ENCODE peak calls at places on chromosome 11, in ten cellular contexts. One of them, this sample, is unnamed.

GRCh38 chr11:72723508-72723907 is 28.7 kb downstream of the ARAP1 start:
- DNase-seq in lower lobe of right lung: no peak
- DNase-seq in CD4-positive, alpha-beta T cell: no peak
- DNase-seq in type B pancreatic cell: no peak
- DNase-seq in natural killer cell: no peak
- DNase-seq in breast epithelium: no peak
- DNase-seq in pancreas: no peak
- DNase-seq in endothelial cell: no peak
- DNase-seq in GM23338: no peak
- DNase-seq in esophagus squamous epithelium: no peak
- DNase-seq in this sample: no peak

GRCh38 chr11:135033545-135033944 is 621.5 kb upstream of the B3GAT1 start:
- DNase-seq in esophagus squamous epithelium: no peak
- DNase-seq in GM23338: peak; percentile 86
- DNase-seq in natural killer cell: no peak
- DNase-seq in breast epithelium: no peak
- DNase-seq in type B pancreatic cell: no peak
- DNase-seq in CD4-positive, alpha-beta T cell: no peak
- DNase-seq in lower lobe of right lung: no peak
- DNase-seq in endothelial cell: peak; percentile 51
- DNase-seq in pancreas: no peak
- DNase-seq in this sample: no peak

GRCh38 chr11:117439256-117439655 is 111.6 kb downstream of the CEP164 start:
- DNase-seq in type B pancreatic cell: no peak
- DNase-seq in CD4-positive, alpha-beta T cell: no peak
- DNase-seq in GM23338: no peak
- DNase-seq in pancreas: no peak
- DNase-seq in lower lobe of right lung: no peak
- DNase-seq in breast epithelium: no peak
- DNase-seq in endothelial cell: no peak
- DNase-seq in esophagus squamous epithelium: no peak
- DNase-seq in natural killer cell: no peak
- DNase-seq in this sample: no peak

GRCh38 chr11:116535120-116535519 is 237.7 kb downstream of the BUD13 start:
- DNase-seq in endothelial cell: no peak
- DNase-seq in lower lobe of right lung: no peak
- DNase-seq in CD4-positive, alpha-beta T cell: no peak
- DNase-seq in GM23338: no peak
- DNase-seq in natural killer cell: no peak
- DNase-seq in breast epithelium: no peak
- DNase-seq in esophagus squamous epithelium: no peak
- DNase-seq in pancreas: no peak
- DNase-seq in type B pancreatic cell: no peak
- DNase-seq in this sample: no peak

GRCh38 chr11:93890441-93891051 is 40.1 kb upstream of the VSTM5 start:
- DNase-seq in GM23338: no peak
- DNase-seq in pancreas: no peak
- DNase-seq in esophagus squamous epithelium: no peak
- DNase-seq in natural killer cell: no peak
- DNase-seq in breast epithelium: no peak
- DNase-seq in lower lobe of right lung: no peak
- DNase-seq in CD4-positive, alpha-beta T cell: no peak
- DNase-seq in endothelial cell: no peak
- DNase-seq in type B pancreatic cell: no peak
- DNase-seq in this sample: no peak

GRCh38 chr11:87879118-87879517 is 296.1 kb downstream of the RAB38 start:
- DNase-seq in natural killer cell: no peak
- DNase-seq in endothelial cell: no peak
- DNase-seq in esophagus squamous epithelium: no peak
- DNase-seq in type B pancreatic cell: no peak
- DNase-seq in pancreas: no peak
- DNase-seq in lower lobe of right lung: no peak
- DNase-seq in breast epithelium: no peak
- DNase-seq in CD4-positive, alpha-beta T cell: no peak
- DNase-seq in GM23338: no peak
- DNase-seq in this sample: no peak

GRCh38 chr11:15276616-15277015 is 161.9 kb downstream of the INSC start:
- DNase-seq in esophagus squamous epithelium: no peak
- DNase-seq in pancreas: no peak
- DNase-seq in type B pancreatic cell: no peak
- DNase-seq in endothelial cell: peak; percentile 28
- DNase-seq in breast epithelium: no peak
- DNase-seq in CD4-positive, alpha-beta T cell: no peak
- DNase-seq in lower lobe of right lung: no peak
- DNase-seq in natural killer cell: no peak
- DNase-seq in GM23338: peak; percentile 52
- DNase-seq in this sample: no peak

GRCh38 chr11:35148163-35148562 is 9.2 kb downstream of the CD44 start:
- DNase-seq in breast epithelium: no peak
- DNase-seq in GM23338: peak; percentile 17
- DNase-seq in CD4-positive, alpha-beta T cell: peak; percentile 66
- DNase-seq in esophagus squamous epithelium: no peak
- DNase-seq in endothelial cell: no peak
- DNase-seq in type B pancreatic cell: no peak
- DNase-seq in pancreas: no peak
- DNase-seq in natural killer cell: no peak
- DNase-seq in lower lobe of right lung: no peak
- DNase-seq in this sample: no peak

GRCh38 chr11:64786308-64786707 is 8.0 kb upstream of the SF1 start:
- DNase-seq in breast epithelium: peak; percentile 31
- DNase-seq in CD4-positive, alpha-beta T cell: no peak
- DNase-seq in type B pancreatic cell: no peak
- DNase-seq in endothelial cell: no peak
- DNase-seq in GM23338: no peak
- DNase-seq in esophagus squamous epithelium: no peak
- DNase-seq in natural killer cell: no peak
- DNase-seq in pancreas: no peak
- DNase-seq in lower lobe of right lung: peak; percentile 30
- DNase-seq in this sample: no peak

DNA sequence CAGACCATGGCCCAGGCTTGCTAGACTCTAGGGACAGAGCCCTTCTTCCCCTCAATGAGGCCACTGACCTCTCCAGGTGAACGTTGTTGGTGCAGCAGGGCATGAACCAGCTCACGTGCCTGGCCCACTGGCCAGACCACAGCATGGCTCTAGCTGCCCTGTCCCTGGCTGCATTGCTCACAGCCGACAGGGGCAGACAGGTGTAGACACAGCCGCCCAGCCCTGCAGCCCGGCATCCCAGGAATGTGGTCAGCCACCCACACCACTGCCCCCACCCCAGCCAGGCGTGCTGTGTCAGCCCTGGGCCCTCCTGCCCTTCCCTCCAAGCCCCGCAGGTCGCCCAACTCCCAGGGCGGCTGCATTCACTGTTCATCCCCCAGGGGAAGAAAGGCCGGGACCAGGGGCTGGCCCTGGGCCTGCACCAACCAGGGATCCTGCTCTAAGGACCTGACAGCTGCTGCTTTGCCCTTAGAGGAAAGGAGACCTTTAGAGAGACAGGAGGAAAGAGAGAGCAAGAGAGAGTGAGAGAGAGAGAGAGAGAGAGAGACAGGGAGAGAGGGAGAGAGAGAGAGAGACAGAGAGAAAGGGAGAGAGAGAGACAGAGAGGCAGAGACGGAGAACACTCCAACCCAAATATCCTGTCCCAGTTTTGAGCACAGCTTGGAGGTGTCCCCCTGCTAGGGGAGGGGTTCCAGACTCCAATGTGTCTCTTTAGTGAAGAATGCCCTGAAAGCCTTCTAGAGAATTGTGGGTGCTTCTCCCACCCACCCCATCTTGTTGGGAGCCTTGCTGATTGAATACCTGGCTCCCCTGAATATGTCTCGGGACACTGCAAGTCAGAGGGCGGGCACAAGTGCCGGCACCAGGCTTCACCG is 44.2 kb upstream of the LINC01488 start:
- DNase-seq in lower lobe of right lung: peak; percentile 84
- DNase-seq in GM23338: peak; percentile 55
- DNase-seq in esophagus squamous epithelium: no peak
- DNase-seq in natural killer cell: no peak
- DNase-seq in endothelial cell: no peak
- DNase-seq in CD4-positive, alpha-beta T cell: no peak
- DNase-seq in breast epithelium: no peak
- DNase-seq in type B pancreatic cell: no peak
- DNase-seq in pancreas: peak; percentile 81
- DNase-seq in this sample: peak; percentile 16
- TF ChIP-seq CTCF in lower lobe of right lung: no peak
- TF ChIP-seq CTCF in GM23338: peak; percentile 8
- TF ChIP-seq CTCF in esophagus squamous epithelium: no peak
- TF ChIP-seq CTCF in natural killer cell: no peak
- TF ChIP-seq CTCF in endothelial cell: no peak
- TF ChIP-seq CTCF in CD4-positive, alpha-beta T cell: no peak
- TF ChIP-seq CTCF in breast epithelium: no peak
- TF ChIP-seq CTCF in type B pancreatic cell: no peak
- TF ChIP-seq CTCF in pancreas: no peak
- TF ChIP-seq CTCF in this sample: no peak

DNA sequence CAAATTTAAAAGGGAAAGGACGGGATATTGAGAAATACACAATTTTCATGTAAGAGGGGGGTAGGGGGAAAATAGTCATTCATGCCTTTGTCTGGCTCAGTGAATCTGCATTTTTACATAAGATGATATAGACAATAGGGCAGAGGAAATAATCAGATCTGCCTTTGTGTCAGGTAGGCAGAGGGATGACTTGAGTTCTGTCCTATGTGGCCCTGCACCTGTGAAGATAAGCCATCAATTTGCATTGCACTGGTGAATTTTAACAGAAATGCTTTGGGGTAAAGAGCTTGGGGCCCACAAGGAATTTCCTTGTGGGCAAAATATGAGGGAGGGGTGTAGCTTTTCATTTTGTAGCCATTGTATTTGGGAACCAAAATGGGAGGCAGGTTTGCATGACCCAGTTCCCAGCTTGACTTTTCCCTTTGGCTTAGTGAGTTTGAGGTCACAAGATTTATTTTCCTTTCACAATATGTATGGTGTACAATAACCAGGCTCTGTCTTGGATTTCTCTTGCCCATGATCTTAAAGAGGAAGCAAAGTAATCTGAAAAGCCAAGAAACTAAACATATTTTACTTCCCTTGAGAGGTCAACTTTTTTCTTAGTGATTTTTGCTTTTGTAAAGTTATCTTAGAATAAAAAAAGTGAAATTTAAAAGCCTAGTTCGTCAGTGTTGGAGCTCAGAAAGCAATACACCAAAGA is 77.7 kb upstream of the SORL1 start:
- DNase-seq in endothelial cell: no peak
- DNase-seq in breast epithelium: no peak
- DNase-seq in natural killer cell: no peak
- DNase-seq in pancreas: no peak
- DNase-seq in lower lobe of right lung: no peak
- DNase-seq in GM23338: no peak
- DNase-seq in esophagus squamous epithelium: no peak
- DNase-seq in CD4-positive, alpha-beta T cell: no peak
- DNase-seq in type B pancreatic cell: no peak
- DNase-seq in this sample: no peak
- TF ChIP-seq CTCF in endothelial cell: no peak
- TF ChIP-seq CTCF in breast epithelium: no peak
- TF ChIP-seq CTCF in natural killer cell: no peak
- TF ChIP-seq CTCF in pancreas: no peak
- TF ChIP-seq CTCF in lower lobe of right lung: no peak
- TF ChIP-seq CTCF in GM23338: no peak
- TF ChIP-seq CTCF in esophagus squamous epithelium: no peak
- TF ChIP-seq CTCF in CD4-positive, alpha-beta T cell: no peak
- TF ChIP-seq CTCF in type B pancreatic cell: no peak
- TF ChIP-seq CTCF in this sample: no peak

GRCh38 chr11:119849872-119850271 is 120.9 kb upstream of the NECTIN1 start:
- DNase-seq in breast epithelium: no peak
- DNase-seq in lower lobe of right lung: no peak
- DNase-seq in natural killer cell: no peak
- DNase-seq in esophagus squamous epithelium: no peak
- DNase-seq in pancreas: no peak
- DNase-seq in endothelial cell: no peak
- DNase-seq in CD4-positive, alpha-beta T cell: no peak
- DNase-seq in GM23338: no peak
- DNase-seq in type B pancreatic cell: no peak
- DNase-seq in this sample: no peak
- TF ChIP-seq CTCF in breast epithelium: no peak
- TF ChIP-seq CTCF in lower lobe of right lung: no peak
- TF ChIP-seq CTCF in natural killer cell: no peak
- TF ChIP-seq CTCF in esophagus squamous epithelium: no peak
- TF ChIP-seq CTCF in pancreas: no peak
- TF ChIP-seq CTCF in endothelial cell: no peak
- TF ChIP-seq CTCF in CD4-positive, alpha-beta T cell: no peak
- TF ChIP-seq CTCF in GM23338: no peak
- TF ChIP-seq CTCF in type B pancreatic cell: no peak
- TF ChIP-seq CTCF in this sample: no peak

GRCh38 chr11:900545-900944 is 10.1 kb downstream of the CHID1 start:
- DNase-seq in endothelial cell: no peak
- DNase-seq in breast epithelium: no peak
- DNase-seq in type B pancreatic cell: no peak
- DNase-seq in natural killer cell: no peak
- DNase-seq in CD4-positive, alpha-beta T cell: no peak
- DNase-seq in esophagus squamous epithelium: no peak
- DNase-seq in lower lobe of right lung: no peak
- DNase-seq in GM23338: no peak
- DNase-seq in pancreas: no peak
- DNase-seq in this sample: no peak

GRCh38 chr11:898160-898517 is 12.5 kb downstream of the CHID1 start:
- DNase-seq in CD4-positive, alpha-beta T cell: no peak
- DNase-seq in pancreas: no peak
- DNase-seq in esophagus squamous epithelium: no peak
- DNase-seq in breast epithelium: no peak
- DNase-seq in lower lobe of right lung: no peak
- DNase-seq in natural killer cell: no peak
- DNase-seq in endothelial cell: no peak
- DNase-seq in GM23338: peak; percentile 62
- DNase-seq in type B pancreatic cell: no peak
- DNase-seq in this sample: no peak

GRCh38 chr11:897226-898159 is 13.1 kb downstream of the CHID1 start:
- DNase-seq in natural killer cell: no peak
- DNase-seq in GM23338: no peak
- DNase-seq in esophagus squamous epithelium: no peak
- DNase-seq in endothelial cell: no peak
- DNase-seq in lower lobe of right lung: no peak
- DNase-seq in pancreas: no peak
- DNase-seq in CD4-positive, alpha-beta T cell: no peak
- DNase-seq in breast epithelium: no peak
- DNase-seq in type B pancreatic cell: no peak
- DNase-seq in this sample: no peak

GRCh38 chr11:899724-900123 is 10.9 kb downstream of the CHID1 start:
- DNase-seq in GM23338: no peak
- DNase-seq in type B pancreatic cell: no peak
- DNase-seq in lower lobe of right lung: no peak
- DNase-seq in breast epithelium: no peak
- DNase-seq in endothelial cell: no peak
- DNase-seq in CD4-positive, alpha-beta T cell: no peak
- DNase-seq in pancreas: no peak
- DNase-seq in esophagus squamous epithelium: no peak
- DNase-seq in natural killer cell: no peak
- DNase-seq in this sample: no peak

DNA sequence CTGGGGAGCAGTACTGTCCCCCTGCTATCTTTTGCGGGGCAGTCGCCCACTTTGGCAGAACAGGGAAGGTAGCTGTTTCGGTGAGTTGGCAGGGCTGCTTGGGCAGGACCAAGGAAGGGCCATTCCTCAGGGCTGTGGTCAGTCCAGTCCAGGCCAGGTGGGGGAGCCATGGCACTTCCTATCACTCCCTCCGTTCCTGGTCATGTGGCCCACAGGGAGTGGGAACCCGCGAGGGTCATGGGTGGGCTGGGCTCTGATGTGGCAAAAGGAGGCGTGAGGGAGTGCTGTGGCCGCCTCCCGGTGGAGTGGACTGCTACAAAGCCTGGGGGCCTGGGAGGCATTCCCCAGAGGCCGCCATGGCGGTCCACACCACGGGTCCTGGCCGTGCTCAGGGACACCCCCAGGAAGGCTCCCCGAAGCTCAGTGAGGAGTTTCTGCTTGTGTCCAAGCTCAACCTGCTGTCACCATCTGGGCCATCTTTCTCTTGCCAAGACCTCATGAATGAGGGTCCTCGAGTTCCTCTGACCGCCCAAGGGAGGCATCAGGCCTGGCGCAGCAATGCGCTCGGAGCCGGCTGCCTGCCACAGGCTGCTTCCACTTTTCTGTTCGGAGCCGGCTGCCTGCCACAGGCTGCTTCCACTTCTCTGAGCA is 11.9 kb downstream of the CHID1 start:
- DNase-seq in pancreas: peak; percentile 71
- DNase-seq in type B pancreatic cell: no peak
- DNase-seq in esophagus squamous epithelium: no peak
- DNase-seq in natural killer cell: no peak
- DNase-seq in endothelial cell: peak; percentile 30
- DNase-seq in GM23338: peak; percentile 49
- DNase-seq in CD4-positive, alpha-beta T cell: no peak
- DNase-seq in lower lobe of right lung: no peak
- DNase-seq in breast epithelium: no peak
- DNase-seq in this sample: no peak
- TF ChIP-seq CTCF in pancreas: no peak
- TF ChIP-seq CTCF in type B pancreatic cell: peak; percentile 22
- TF ChIP-seq CTCF in esophagus squamous epithelium: no peak
- TF ChIP-seq CTCF in natural killer cell: no peak
- TF ChIP-seq CTCF in endothelial cell: no peak
- TF ChIP-seq CTCF in GM23338: peak; percentile 68
- TF ChIP-seq CTCF in CD4-positive, alpha-beta T cell: no peak
- TF ChIP-seq CTCF in lower lobe of right lung: no peak
- TF ChIP-seq CTCF in breast epithelium: no peak
- TF ChIP-seq CTCF in this sample: no peak